ENCODE peak calls at places on chromosomes 13 and 19, in six cellular contexts. J is transverse colon; X is CD8-positive, alpha-beta T cell; G is progenitor cell of endocrine pancreas; S is fibroblast of mammary gland; U is endodermal cell. D is an unnamed sample.

GRCh38 chr19:42053037-42053935 is 16.7 kb downstream of the GRIK5 start:
- DNase-seq in S (no peak), X (no peak), G (no peak), U (no peak), J (no peak), D (no peak)

GRCh38 chr19:29662604-29663404 is 2.5 kb upstream of the PLEKHF1 start:
- DNase-seq in X (no peak), S (peak), J (peak), G (no peak), U (no peak), D (no peak)

GRCh38 chr19:33273881-33274662 is 28.3 kb downstream of the CEBPA start:
- DNase-seq in G (no peak), S (peak), J (peak), X (no peak), U (no peak), D (no peak)

GRCh38 chr19:1057185-1057857 is 9.6 kb upstream of the ARHGAP45 start:
- DNase-seq in X (no peak), S (peak), J (no peak), U (peak), G (no peak), D (no peak)

GRCh38 chr13:52070929-52071523 is 46.5 kb downstream of the UTP14C start:
- DNase-seq in S (peak), U (no peak), J (no peak), G (no peak), X (no peak), D (no peak)

GRCh38 chr19:2625434-2625833 is 77.1 kb downstream of the GNG7 start:
- DNase-seq in U (no peak), G (no peak), J (peak), S (no peak), X (no peak), D (no peak)

GRCh38 chr19:21947775-21948174 is 63.0 kb downstream of the ZNF208 start:
- DNase-seq in X (no peak), G (no peak), J (no peak), U (no peak), S (peak), D (no peak)

GRCh38 chr19:41064974-41065569 is 23.2 kb upstream of the CYP2A13 start:
- DNase-seq in G (no peak), U (peak), S (peak), X (no peak), J (no peak), D (no peak)

GRCh38 chr13:78323848-78324247 is 279.5 kb downstream of the POU4F1 start:
- DNase-seq in S (no peak), U (no peak), X (no peak), G (no peak), J (no peak), D (no peak)

GRCh38 chr19:7197760-7198696 is 96.2 kb downstream of the INSR start:
- DNase-seq in S (peak), G (peak), J (peak), U (peak), X (peak), D (peak)
- TF ChIP-seq CTCF in S (no peak), G (peak), J (peak), U (peak), X (no peak), D (peak)

GRCh38 chr13:26133851-26134250 is 82.0 kb upstream of the SHISA2 start:
- DNase-seq in X (no peak), S (no peak), J (no peak), U (no peak), G (no peak), D (no peak)

GRCh38 chr13:26128676-26129075 is 76.9 kb upstream of the SHISA2 start:
- DNase-seq in X (no peak), J (no peak), U (no peak), S (no peak), G (no peak), D (no peak)

GRCh38 chr13:26133286-26133685 is 81.5 kb upstream of the SHISA2 start:
- DNase-seq in S (no peak), G (no peak), J (no peak), U (no peak), X (no peak), D (no peak)

DNA sequence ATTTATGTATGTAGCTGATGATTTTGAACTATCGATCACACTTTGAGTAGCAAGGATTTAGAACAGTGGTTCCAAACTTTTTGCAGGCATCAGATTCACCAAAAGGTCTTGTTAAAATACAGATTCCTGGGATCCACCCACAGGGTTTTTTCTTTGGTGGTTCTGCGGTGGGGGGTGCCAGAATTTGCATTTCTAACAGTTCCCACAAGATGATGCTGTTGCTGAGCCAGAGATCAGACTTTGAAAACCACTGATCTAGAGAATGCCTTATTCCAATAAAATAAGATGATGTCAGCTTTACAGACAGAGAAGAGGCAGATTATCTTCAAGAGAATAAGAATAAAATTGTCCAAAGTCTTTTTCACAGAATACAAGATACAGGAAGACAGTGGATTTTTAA is 80.9 kb upstream of the SHISA2 start:
- DNase-seq in S (peak), U (no peak), J (no peak), X (no peak), G (no peak), D (no peak)
- TF ChIP-seq CTCF in S (peak), U (peak), J (no peak), X (no peak), G (no peak), D (peak)

GRCh38 chr19:16527971-16528521 is 14.2 kb downstream of the CHERP start:
- DNase-seq in X (peak), U (peak), G (no peak), S (peak), J (no peak), D (no peak)
- TF ChIP-seq CTCF in X (peak), U (peak), G (peak), S (peak), J (no peak), D (no peak)

GRCh38 chr13:43963726-43964125 is 84.0 kb downstream of the LACC1 start:
- DNase-seq in U (peak), J (no peak), S (no peak), X (no peak), G (no peak), D (no peak)

GRCh38 chr13:43965446-43965845 is 85.7 kb downstream of the LACC1 start:
- DNase-seq in G (no peak), U (no peak), X (no peak), J (no peak), S (no peak), D (no peak)

GRCh38 chr13:43959291-43959690 is 79.6 kb downstream of the LACC1 start:
- DNase-seq in U (no peak), G (no peak), X (no peak), J (no peak), S (no peak), D (no peak)

GRCh38 chr13:43961909-43962308 is 82.2 kb downstream of the LACC1 start:
- DNase-seq in X (no peak), S (no peak), U (no peak), J (no peak), G (no peak), D (no peak)

GRCh38 chr13:43964698-43965097 is 85.0 kb downstream of the LACC1 start:
- DNase-seq in U (no peak), S (no peak), J (no peak), X (no peak), G (no peak), D (no peak)
- TF ChIP-seq CTCF in U (no peak), S (no peak), J (no peak), X (no peak), G (no peak), D (no peak)